ENCODE peak calls at places on chromosomes 3 and 15, in ten cellular contexts. B, H, K, U, D, T, Z, S, E and R are unnamed samples.

GRCh38 chr3:71724171-71724453 is 1.1 kb downstream of the EIF4E3 start:
- DNase-seq in B (no peak), H (no peak), K (no peak), U (no peak), D (no peak), T (no peak), Z (no peak), S (no peak), E (no peak), R (no peak)

GRCh38 chr3:178618197-178618596 is 82.0 kb downstream of the KCNMB2 start:
- DNase-seq in B (no peak), H (no peak), K (no peak), U (no peak), D (no peak), T (no peak), Z (no peak), S (no peak), E (no peak), R (no peak)

GRCh38 chr15:74791667-74792066 is 9.8 kb downstream of the CSK start:
- DNase-seq in B (no peak), H (no peak), K (no peak), U (no peak), D (no peak), T (no peak), Z (no peak), S (no peak), E (no peak), R (no peak)

GRCh38 chr15:41634072-41634628 is 26.1 kb upstream of the MGA start:
- DNase-seq in B (no peak), H (no peak), K (no peak), U (no peak), D (no peak), T (no peak), Z (no peak), S (no peak), E (no peak), R (no peak)

GRCh38 chr3:40771112-40771511 is 246.4 kb downstream of the ZNF621 start:
- DNase-seq in B (no peak), H (no peak), K (peak), U (no peak), D (no peak), T (no peak), Z (no peak), S (no peak), E (no peak), R (no peak)

GRCh38 chr3:16290007-16290826 is 25.2 kb downstream of the OXNAD1 start:
- DNase-seq in B (peak), H (no peak), K (no peak), U (no peak), D (peak), T (peak), Z (no peak), S (no peak), E (peak), R (no peak)

GRCh38 chr3:108818404-108818803 is 4.2 kb upstream of the TRAT1 start:
- DNase-seq in B (peak), H (no peak), K (no peak), U (no peak), D (peak), T (peak), Z (no peak), S (no peak), E (peak), R (no peak)

GRCh38 chr15:71747128-71748083 is 62.9 kb upstream of the NR2E3 start:
- DNase-seq in B (peak), H (no peak), K (no peak), U (no peak), D (no peak), T (no peak), Z (no peak), S (no peak), E (peak), R (no peak)

GRCh38 chr3:56467801-56468183 is 475 bp downstream of the ERC2 start:
- DNase-seq in B (no peak), H (no peak), K (no peak), U (no peak), D (no peak), T (no peak), Z (no peak), S (peak), E (no peak), R (no peak)

GRCh38 chr3:46114324-46114988 is 87.2 kb upstream of the XCR1 start:
- DNase-seq in B (no peak), H (no peak), K (no peak), U (no peak), D (no peak), T (no peak), Z (no peak), S (no peak), E (peak), R (no peak)

GRCh38 chr15:25900901-25901300 is 37.8 kb upstream of the ATP10A start:
- DNase-seq in B (no peak), H (no peak), K (no peak), U (no peak), D (no peak), T (no peak), Z (no peak), S (no peak), E (no peak), R (no peak)

GRCh38 chr3:173938159-173938558 is 540.6 kb downstream of the NLGN1 start:
- DNase-seq in B (no peak), H (no peak), K (no peak), U (no peak), D (no peak), T (no peak), Z (no peak), S (no peak), E (peak), R (no peak)

GRCh38 chr15:80861776-80862175 is 82.6 kb downstream of the CEMIP start:
- DNase-seq in B (no peak), H (no peak), K (no peak), U (peak), D (no peak), T (no peak), Z (no peak), S (no peak), E (no peak), R (no peak)

GRCh38 chr3:184348057-184348382 is 10.6 kb downstream of the FAM131A start:
- DNase-seq in B (no peak), H (no peak), K (no peak), U (no peak), D (no peak), T (no peak), Z (no peak), S (no peak), E (no peak), R (no peak)

DNA sequence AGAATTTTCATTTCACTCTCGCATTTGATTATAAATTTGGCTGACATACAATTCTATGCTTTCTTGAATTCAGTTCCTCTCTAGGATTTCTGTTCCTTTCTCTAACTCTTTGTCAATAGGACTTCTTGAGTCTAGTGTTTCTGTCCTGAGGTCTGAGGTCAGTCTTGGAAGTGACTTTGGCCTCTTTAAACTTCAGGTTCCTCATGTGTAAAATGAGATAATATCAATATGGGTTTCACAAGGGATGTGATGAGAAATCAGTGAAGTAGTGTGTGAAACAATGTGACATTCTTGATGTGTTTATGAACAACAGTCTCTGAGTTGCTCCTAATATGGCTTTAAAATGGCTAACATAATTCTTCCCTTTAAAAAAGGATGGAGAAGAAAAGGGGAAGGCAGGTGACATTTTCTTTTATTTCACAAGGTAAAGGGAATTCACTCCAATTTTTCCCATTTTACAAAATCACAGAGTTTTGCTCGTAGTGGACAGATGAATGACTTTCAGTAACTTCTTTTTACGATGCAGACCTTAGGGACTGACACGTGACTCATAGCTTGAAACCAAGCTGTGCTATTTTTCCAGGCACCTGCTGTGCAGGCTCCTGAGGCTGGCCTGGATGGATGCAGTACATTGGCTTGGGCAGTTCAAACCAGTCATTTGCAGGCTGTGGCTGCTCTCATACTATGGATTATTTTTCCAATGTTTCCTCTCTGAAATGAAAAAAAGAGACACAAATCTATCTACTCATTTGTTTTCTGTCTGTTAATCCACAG is 92.4 kb downstream of the SV2B start:
- DNase-seq in B (no peak), H (no peak), K (no peak), U (no peak), D (no peak), T (no peak), Z (no peak), S (no peak), E (no peak), R (no peak)
- TF ChIP-seq POLR2AphosphoS5 in B (no peak), H (no peak), K (no peak), U (no peak), D (no peak), T (no peak), Z (no peak), S (no peak), E (no peak), R (no peak)

DNA sequence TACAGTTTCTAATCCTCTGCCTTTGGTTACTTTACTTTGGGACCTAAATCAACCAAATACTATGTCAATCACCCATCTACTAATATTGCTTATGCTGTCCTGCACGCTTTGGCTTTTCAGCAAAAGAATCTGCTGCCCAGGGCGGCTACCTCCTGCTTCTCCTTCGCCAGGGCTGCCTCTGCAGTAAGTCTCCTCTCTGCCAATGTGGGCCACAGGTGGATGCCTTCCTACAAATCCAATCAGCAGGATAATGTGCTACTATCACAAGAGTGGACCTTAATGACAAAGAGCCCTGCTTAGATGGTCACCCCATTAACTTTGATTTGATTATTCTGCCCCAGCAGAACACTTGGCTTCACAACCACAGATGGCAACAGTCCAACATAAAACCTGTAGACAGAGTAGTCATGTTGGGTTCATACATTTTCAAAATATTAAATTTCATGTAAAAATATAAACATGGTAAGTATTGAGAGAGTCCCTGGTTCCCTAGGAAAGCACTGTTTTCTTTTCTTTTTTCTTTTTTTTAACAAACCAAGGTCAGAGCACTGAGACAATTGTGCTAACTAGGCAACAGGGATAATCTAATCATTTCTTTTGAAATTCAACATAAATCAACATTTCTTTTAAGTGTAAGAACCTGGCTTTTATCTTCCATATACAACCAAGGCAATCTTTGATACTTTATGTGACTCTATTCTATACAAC is 298.3 kb downstream of the ZBTB20 start:
- DNase-seq in B (no peak), H (no peak), K (no peak), U (no peak), D (no peak), T (no peak), Z (no peak), S (no peak), E (no peak), R (no peak)
- TF ChIP-seq POLR2AphosphoS5 in B (no peak), H (no peak), K (no peak), U (no peak), D (no peak), T (no peak), Z (no peak), S (no peak), E (no peak), R (no peak)

GRCh38 chr3:65490132-65490531 is 548.6 kb downstream of the MAGI1 start:
- DNase-seq in B (no peak), H (no peak), K (no peak), U (no peak), D (no peak), T (no peak), Z (no peak), S (no peak), E (no peak), R (no peak)
- TF ChIP-seq POLR2AphosphoS5 in B (no peak), H (no peak), K (no peak), U (no peak), D (no peak), T (no peak), Z (no peak), S (no peak), E (no peak), R (no peak)

DNA sequence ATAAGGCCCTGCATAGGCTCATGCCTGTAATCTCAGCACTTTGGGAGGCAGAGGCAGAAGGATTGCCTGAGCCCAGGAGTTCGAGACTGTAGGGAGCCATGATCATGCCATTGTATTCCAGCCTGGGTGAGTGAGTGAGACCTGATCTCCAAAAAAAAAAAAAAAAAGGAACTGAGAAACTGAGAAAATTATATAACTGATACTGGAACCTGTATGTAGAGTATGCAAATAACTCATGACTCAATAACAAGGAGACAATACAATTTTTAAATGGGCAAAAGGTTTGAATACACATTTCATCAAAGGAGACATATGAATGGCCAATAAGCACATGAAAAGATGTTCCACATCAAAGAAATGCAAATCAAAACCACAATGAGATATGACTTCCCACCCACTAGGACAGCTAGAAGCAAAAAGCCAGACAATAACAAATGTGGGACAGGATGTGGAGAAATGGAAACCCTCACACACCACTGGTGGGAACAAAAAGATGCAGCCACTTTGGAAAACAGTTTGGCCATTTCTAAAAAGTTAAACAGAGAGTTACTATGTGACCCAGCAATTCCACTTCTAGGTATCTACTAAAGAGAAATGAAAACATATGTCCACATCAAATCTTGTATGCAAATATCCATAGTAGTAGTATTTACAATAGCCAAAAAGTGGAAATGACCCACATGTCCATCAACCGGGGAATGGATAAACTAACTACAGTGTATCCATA is 70.7 kb downstream of the IQSEC1 start:
- DNase-seq in B (no peak), H (peak), K (no peak), U (no peak), D (no peak), T (peak), Z (no peak), S (no peak), E (no peak), R (peak)
- TF ChIP-seq POLR2AphosphoS5 in B (no peak), H (peak), K (no peak), U (no peak), D (no peak), T (no peak), Z (no peak), S (no peak), E (no peak), R (no peak)

DNA sequence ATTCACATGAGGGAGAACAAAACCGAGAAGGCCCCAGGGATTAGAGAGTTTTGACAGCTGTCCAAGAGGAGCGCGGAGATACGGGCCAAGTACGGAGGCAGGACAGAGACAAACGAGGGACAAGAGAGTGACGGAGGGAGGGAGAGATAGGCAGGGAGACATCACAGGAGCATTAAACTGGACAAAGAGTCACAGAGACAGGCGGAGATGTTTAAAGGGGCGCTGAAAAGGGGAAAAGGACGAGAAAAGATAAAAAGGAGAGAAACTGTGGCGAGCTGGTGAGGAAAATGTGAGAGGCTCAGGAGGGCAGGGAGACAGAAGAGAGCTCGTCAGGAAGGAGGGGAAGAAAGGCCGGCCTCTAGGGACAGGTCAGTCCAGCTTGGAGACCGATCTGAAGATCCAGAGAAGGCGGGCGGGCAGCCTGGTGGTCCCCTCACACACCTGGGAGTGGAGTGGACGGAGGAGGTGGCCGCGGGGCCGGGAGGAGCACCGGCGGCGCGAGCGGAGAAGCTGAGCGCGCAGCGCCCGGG is 40.5 kb upstream of the ROPN1 start:
- DNase-seq in B (no peak), H (no peak), K (peak), U (peak), D (no peak), T (peak), Z (peak), S (no peak), E (no peak), R (no peak)
- TF ChIP-seq POLR2AphosphoS5 in B (no peak), H (no peak), K (no peak), U (no peak), D (no peak), T (no peak), Z (peak), S (no peak), E (no peak), R (peak)

GRCh38 chr3:135374571-135374970 is 579.5 kb downstream of the EPHB1 start:
- DNase-seq in B (no peak), H (no peak), K (no peak), U (no peak), D (no peak), T (no peak), Z (no peak), S (no peak), E (no peak), R (no peak)
- TF ChIP-seq POLR2AphosphoS5 in B (no peak), H (no peak), K (no peak), U (no peak), D (no peak), T (no peak), Z (no peak), S (no peak), E (no peak), R (no peak)